ENCODE peak calls at places on chromosomes 16 and 17, in five cellular contexts. S is neuronal stem cell; L is PC-3; F is aorta; N is CD4-positive, alpha-beta memory T cell. B is an unnamed sample.

GRCh38 chr16:84952335-84953050 is 58.8 kb downstream of the ZDHHC7 start:
- DNase-seq in S (peak; percentile 81), L (peak; percentile 85), F (no peak), N (peak; percentile 75), B (peak; percentile 76)

GRCh38 chr16:83779881-83780280 is 27.9 kb upstream of the HSBP1 start:
- DNase-seq in S (no peak), L (peak; percentile 25), F (no peak), N (no peak), B (no peak)

GRCh38 chr17:80168371-80168770 is 1.5 kb upstream of the CARD14 start:
- DNase-seq in S (no peak), L (no peak), F (no peak), N (no peak), B (no peak)

GRCh38 chr17:56604691-56605090 is 11.2 kb downstream of the NOG start:
- DNase-seq in S (no peak), L (no peak), F (no peak), N (no peak), B (no peak)

GRCh38 chr16:23566724-23567123 is 9.2 kb downstream of the UBFD1 start:
- DNase-seq in S (no peak), L (no peak), F (no peak), N (no peak), B (no peak)

GRCh38 chr17:45794840-45795239 is 10.7 kb downstream of the CRHR1 start:
- DNase-seq in S (no peak), L (peak; percentile 32), F (peak; percentile 46), N (no peak), B (no peak)

GRCh38 chr17:80151333-80151732 is 4.4 kb upstream of the EIF4A3 start:
- DNase-seq in S (no peak), L (no peak), F (no peak), N (no peak), B (no peak)

GRCh38 chr16:67552476-67552875 is 9.8 kb upstream of the CTCF start:
- DNase-seq in S (no peak), L (no peak), F (no peak), N (no peak), B (no peak)

GRCh38 chr16:86827521-86827920 is 249.2 kb downstream of the FOXL1 start:
- DNase-seq in S (no peak), L (peak; percentile 37), F (peak; percentile 34), N (no peak), B (no peak)

GRCh38 chr17:53406907-53407306 is 415.8 kb upstream of the KIF2B start:
- DNase-seq in S (no peak), L (no peak), F (no peak), N (no peak), B (no peak)

GRCh38 chr16:87075319-87075860 is 241.8 kb downstream of the C16orf95 start:
- DNase-seq in S (no peak), L (no peak), F (no peak), N (no peak), B (no peak)

GRCh38 chr17:66527335-66527734 is 224.9 kb downstream of the PRKCA start:
- DNase-seq in S (no peak), L (no peak), F (no peak), N (no peak), B (no peak)

GRCh38 chr17:44828919-44829557 is 1.0 kb downstream of the GJC1 start:
- DNase-seq in S (no peak), L (peak; percentile 47), F (no peak), N (no peak), B (no peak)

GRCh38 chr16:79769320-79770243 is 169.0 kb upstream of the MAF start:
- DNase-seq in S (no peak), L (no peak), F (no peak), N (no peak), B (no peak)

GRCh38 chr16:47612711-47613110 is 151.6 kb downstream of the PHKB start:
- DNase-seq in S (no peak), L (no peak), F (no peak), N (no peak), B (no peak)

GRCh38 chr17:64174686-64175456 is 44.9 kb upstream of the ERN1 start:
- DNase-seq in S (no peak), L (no peak), F (no peak), N (no peak), B (peak; percentile 70)

GRCh38 chr17:2044263-2044894 is 2.6 kb downstream of the OVCA2 start:
- DNase-seq in S (no peak), L (no peak), F (no peak), N (no peak), B (no peak)

GRCh38 chr16:66662445-66663194 is 33.9 kb downstream of the CMTM4 start:
- DNase-seq in S (no peak), L (peak; percentile 36), F (no peak), N (no peak), B (no peak)

GRCh38 chr16:71338193-71338592 is 20.3 kb upstream of the CALB2 start:
- DNase-seq in S (no peak), L (peak; percentile 74), F (no peak), N (no peak), B (no peak)

GRCh38 chr17:80772906-80773242 is 218.8 kb upstream of the CHMP6 start:
- DNase-seq in S (no peak), L (no peak), F (no peak), N (no peak), B (no peak)

GRCh38 chr17:35855965-35856364 is 12.7 kb downstream of the HEATR9 start:
- DNase-seq in S (no peak), L (no peak), F (no peak), N (no peak), B (no peak)

GRCh38 chr16:9159839-9160550 is 68.6 kb downstream of the HAPSTR1 start:
- DNase-seq in S (peak; percentile 63), L (peak; percentile 74), F (no peak), N (no peak), B (peak; percentile 78)

GRCh38 chr17:7355053-7355452 is at the start of gene TMEM95:
- DNase-seq in S (no peak), L (no peak), F (no peak), N (peak; percentile 32), B (peak; percentile 67)

GRCh38 chr17:21351366-21352065 is 24.6 kb upstream of the KCNJ12 start:
- DNase-seq in S (no peak), L (no peak), F (peak; percentile 64), N (no peak), B (peak; percentile 31)

GRCh38 chr16:55021595-55022475 is 91.2 kb downstream of the IRX5 start:
- DNase-seq in S (no peak), L (peak; percentile 13), F (no peak), N (no peak), B (no peak)

GRCh38 chr17:74152591-74153455 is 50.7 kb upstream of the RPL38 start:
- DNase-seq in S (no peak), L (no peak), F (no peak), N (no peak), B (peak; percentile 37)

GRCh38 chr16:57617604-57618111 is 10.8 kb upstream of the ADGRG1 start:
- DNase-seq in S (no peak), L (no peak), F (peak; percentile 40), N (no peak), B (peak; percentile 59)

GRCh38 chr16:4320030-4320429 is 4.2 kb downstream of the GLIS2 start:
- DNase-seq in S (no peak), L (no peak), F (peak; percentile 91), N (peak; percentile 22), B (no peak)

GRCh38 chr16:54242199-54242598 is 44.4 kb downstream of the IRX3 start:
- DNase-seq in S (peak; percentile 29), L (peak; percentile 2), F (no peak), N (no peak), B (no peak)

GRCh38 chr17:74730491-74731346 is 6.3 kb upstream of the RAB37 start:
- DNase-seq in S (no peak), L (peak; percentile 53), F (no peak), N (peak; percentile 83), B (peak; percentile 55)

GRCh38 chr16:10971560-10971961 is 27.2 kb downstream of the CLEC16A start:
- DNase-seq in S (peak; percentile 65), L (peak; percentile 80), F (no peak), N (no peak), B (no peak)

GRCh38 chr16:87613961-87614360 is 11.7 kb downstream of the JPH3 start:
- DNase-seq in S (no peak), L (no peak), F (no peak), N (no peak), B (no peak)

GRCh38 chr16:30183961-30184429 is 593 bp downstream of the CORO1A start:
- DNase-seq in S (no peak), L (no peak), F (peak; percentile 77), N (peak; percentile 90), B (peak; percentile 69)

DNA sequence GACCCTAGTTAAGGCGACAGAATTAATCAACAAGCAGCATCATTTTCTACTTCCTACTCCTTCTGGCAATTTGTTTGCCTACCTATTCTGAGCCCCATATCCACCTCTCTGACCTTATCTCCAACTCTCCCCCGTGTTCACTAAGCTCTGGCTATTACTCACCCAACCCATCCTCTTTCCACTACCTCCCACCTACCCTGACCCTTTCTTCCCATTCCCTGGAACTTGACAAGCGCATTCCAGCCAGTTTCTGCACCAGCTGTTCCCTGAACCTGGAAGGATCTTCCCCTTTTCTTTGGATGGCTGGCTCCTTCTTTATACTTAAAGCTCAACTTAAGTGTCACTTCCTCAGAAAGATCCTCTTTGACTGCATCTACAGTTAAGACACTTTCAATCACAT is 2.3 kb downstream of the DCUN1D3 start:
- DNase-seq in S (no peak), L (no peak), F (no peak), N (no peak), B (no peak)
- H3K27ac ChIP-seq in S (no peak overlapping the region), L (no peak overlapping the region), F (no peak overlapping the region), N (no peak overlapping the region), B (no peak overlapping the region)

DNA sequence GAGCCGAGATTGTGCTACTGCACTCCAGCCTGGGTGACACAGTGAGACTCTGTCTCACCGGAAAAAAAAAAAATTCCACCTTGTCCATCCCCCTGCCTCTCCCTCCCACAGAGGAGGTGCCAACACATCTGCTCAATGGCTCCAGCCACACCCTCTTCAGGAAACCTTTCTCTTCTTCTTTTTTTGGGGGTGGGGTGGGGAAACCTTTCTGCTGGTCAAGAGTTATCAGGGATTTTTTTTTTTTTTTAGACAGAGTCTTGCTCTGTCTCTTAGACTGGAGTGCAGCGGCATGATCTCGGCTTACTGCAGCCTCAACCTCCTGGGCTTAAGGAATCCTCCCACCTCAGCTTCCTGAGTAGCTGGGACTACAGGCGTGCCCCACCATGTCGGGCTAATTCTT is 18.7 kb downstream of the TNS4 start:
- DNase-seq in S (no peak), L (peak; percentile 24), F (no peak), N (no peak), B (no peak)
- H3K27ac ChIP-seq in S (no peak overlapping the region), L (peak overlapping the region; percentile 99), F (no peak overlapping the region), N (peak overlapping the region; percentile 83), B (no peak overlapping the region)

GRCh38 chr17:4003501-4004421 is 39.5 kb upstream of the ATP2A3 start:
- DNase-seq in S (no peak), L (no peak), F (peak; percentile 69), N (no peak), B (no peak)
- H3K27ac ChIP-seq in S (no peak overlapping the region), L (no peak overlapping the region), F (no peak overlapping the region), N (no peak overlapping the region), B (no peak overlapping the region)

DNA sequence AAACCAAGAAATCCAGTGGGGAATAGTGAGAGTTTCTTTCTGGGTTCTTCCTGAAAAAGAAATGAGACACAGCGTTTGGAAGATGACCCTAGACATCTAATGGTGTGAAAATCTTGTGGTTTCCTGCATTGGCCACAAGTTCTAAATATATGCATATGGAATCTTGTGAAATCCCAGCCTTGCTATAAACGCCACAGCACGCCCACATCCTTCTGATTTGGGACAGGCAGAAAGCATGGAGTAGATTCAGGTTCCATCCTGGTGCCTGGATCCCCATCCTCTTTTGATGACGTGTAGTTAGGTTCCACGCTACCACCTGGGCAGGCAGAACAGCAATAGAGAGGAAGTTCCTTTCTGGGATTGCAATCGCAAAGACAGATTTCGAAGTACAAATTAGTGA is 37.4 kb downstream of the HS3ST4 start:
- DNase-seq in S (no peak), L (no peak), F (no peak), N (no peak), B (no peak)
- H3K27ac ChIP-seq in S (no peak overlapping the region), L (no peak overlapping the region), F (no peak overlapping the region), N (no peak overlapping the region), B (no peak overlapping the region)

B was measured in upper lobe of right lung.